ENCODE peak calls at places on chromosomes 13 and 19, in six cellular contexts. V is thoracic aorta; G is frontal cortex; M is Caco-2; B is RCC 7860; T is stimulated activated CD8-positive, alpha-beta memory T cell treated with anti-CD3 and anti-CD28 coated beads, Interleukin-4, amount 100 ng/mL, for 1 hour. D is an unnamed sample.

GRCh38 chr19:50300814-50301606 is 28.2 kb downstream of the KCNC3 start:
- DNase-seq in V (no peak), G (no peak), M (no peak), B (peak), T (no peak), D (peak)

GRCh38 chr13:99190147-99190985 is 10.3 kb upstream of the UBAC2 start:
- DNase-seq in V (no peak), G (no peak), M (no peak), B (no peak), T (no peak), D (no peak)

GRCh38 chr19:51760811-51761356 is at the start of gene FPR2:
- DNase-seq in V (no peak), G (no peak), M (no peak), B (no peak), T (no peak), D (no peak)

GRCh38 chr19:51473009-51473707 is 5.2 kb upstream of the CEACAM18 start:
- DNase-seq in V (peak), G (peak), M (peak), B (peak), T (peak), D (no peak)

GRCh38 chr13:44379885-44380284 is 6.3 kb downstream of the SERP2 start:
- DNase-seq in V (no peak), G (no peak), M (no peak), B (no peak), T (no peak), D (no peak)

GRCh38 chr13:23610966-23611486 is 40.8 kb downstream of the TNFRSF19 start:
- DNase-seq in V (no peak), G (no peak), M (no peak), B (no peak), T (no peak), D (no peak)

GRCh38 chr13:30796132-30796832 is 60.9 kb downstream of the ALOX5AP start:
- DNase-seq in V (no peak), G (no peak), M (no peak), B (peak), T (no peak), D (no peak)

GRCh38 chr13:98143157-98143553 is 261 bp downstream of the FARP1 start:
- DNase-seq in V (no peak), G (no peak), M (no peak), B (no peak), T (no peak), D (no peak)

GRCh38 chr19:6047741-6048231 is 62.5 kb downstream of the RFX2 start:
- DNase-seq in V (no peak), G (no peak), M (peak), B (peak), T (no peak), D (no peak)

GRCh38 chr19:39327318-39327717 is 6.7 kb upstream of the LRFN1 start:
- DNase-seq in V (no peak), G (no peak), M (no peak), B (no peak), T (no peak), D (no peak)

GRCh38 chr19:58519087-58519354 is 589 bp downstream of the ZBTB45 start:
- DNase-seq in V (no peak), G (peak), M (peak), B (peak), T (no peak), D (peak)

GRCh38 chr13:34869737-34870136 is 72.3 kb upstream of the NBEA start:
- DNase-seq in V (no peak), G (no peak), M (no peak), B (no peak), T (no peak), D (no peak)

GRCh38 chr13:73334459-73334858 is 275.7 kb downstream of the KLF5 start:
- DNase-seq in V (no peak), G (no peak), M (no peak), B (no peak), T (no peak), D (peak)

GRCh38 chr19:58468216-58468839 is 1.4 kb downstream of the ZNF324 start:
- DNase-seq in V (no peak), G (no peak), M (peak), B (no peak), T (no peak), D (no peak)

GRCh38 chr19:6100284-6100915 is 9.9 kb downstream of the RFX2 start:
- DNase-seq in V (no peak), G (no peak), M (no peak), B (no peak), T (no peak), D (no peak)

GRCh38 chr13:100648354-100648753 is 26.2 kb downstream of the TMTC4 start:
- DNase-seq in V (no peak), G (no peak), M (no peak), B (no peak), T (no peak), D (no peak)

GRCh38 chr13:69641773-69642172 is 465.9 kb upstream of the ATXN8OS start:
- DNase-seq in V (no peak), G (no peak), M (no peak), B (no peak), T (no peak), D (no peak)

GRCh38 chr13:30128095-30128494 is 179.3 kb downstream of the KATNAL1 start:
- DNase-seq in V (no peak), G (no peak), M (no peak), B (no peak), T (no peak), D (no peak)

GRCh38 chr13:98083507-98083906 is 59.4 kb upstream of the FARP1 start:
- DNase-seq in V (no peak), G (no peak), M (no peak), B (peak), T (no peak), D (peak)

GRCh38 chr13:19818223-19818842 is 35.6 kb upstream of the PSPC1 start:
- DNase-seq in V (no peak), G (no peak), M (peak), B (no peak), T (no peak), D (no peak)

GRCh38 chr13:84352946-84353345 is 470.7 kb upstream of the SLITRK1 start:
- DNase-seq in V (no peak), G (no peak), M (no peak), B (no peak), T (no peak), D (peak)

GRCh38 chr19:38417544-38418506 is 8.2 kb downstream of the RASGRP4 start:
- DNase-seq in V (no peak), G (peak), M (peak), B (no peak), T (peak), D (no peak)

GRCh38 chr19:41711376-41712261 is 3.2 kb downstream of the CEACAM5 start:
- DNase-seq in V (no peak), G (no peak), M (no peak), B (no peak), T (no peak), D (no peak)

GRCh38 chr19:16347706-16348105 is 23.1 kb downstream of the KLF2 start:
- DNase-seq in V (no peak), G (no peak), M (no peak), B (no peak), T (no peak), D (no peak)